ENCODE peak calls at places on chromosomes 6 and 20, in nine cellular contexts. E is stomach, J is heart left ventricle, S is right lobe of liver, L is esophagus muscularis mucosa, B is spleen, N is adrenal gland, T is suprapubic skin, F is sigmoid colon. K is an unnamed sample.

GRCh38 chr6:10584607-10585006 is 63.5 kb downstream of the GCNT2 start:
- DNase-seq in S (no peak), F (no peak), N (no peak), E (no peak), J (no peak), L (no peak), T (no peak), B (no peak), K (no peak)

GRCh38 chr6:12152023-12152960 is 137.9 kb upstream of the EDN1 start:
- DNase-seq in T (no peak), L (no peak), F (no peak), N (no peak), B (no peak), J (no peak), S (no peak), E (no peak), K (no peak)

GRCh38 chr20:10679269-10679668 is 5.5 kb upstream of the JAG1 start:
- DNase-seq in S (no peak), T (no peak), F (no peak), E (no peak), L (no peak), B (no peak), J (no peak), N (no peak), K (no peak)

GRCh38 chr20:60055740-60056139 is 97.5 kb downstream of the CDH26 start:
- DNase-seq in N (peak; percentile 58), E (peak; percentile 41), S (peak; percentile 67), T (no peak), L (no peak), B (peak; percentile 89), J (peak; percentile 68), F (peak; percentile 81), K (peak; percentile 39)

GRCh38 chr6:122749451-122750050 is 30.0 kb upstream of the FABP7 start:
- DNase-seq in N (no peak), F (no peak), J (no peak), T (no peak), E (no peak), B (no peak), L (no peak), S (no peak), K (no peak)

GRCh38 chr20:5675103-5676091 is 74.8 kb upstream of the SHLD1 start:
- DNase-seq in N (no peak), T (no peak), L (no peak), E (no peak), F (no peak), B (no peak), S (no peak), J (no peak), K (no peak)

GRCh38 chr6:114339706-114340105 is 3.1 kb downstream of the HS3ST5 start:
- DNase-seq in L (no peak), N (no peak), S (no peak), B (no peak), F (no peak), T (no peak), J (no peak), E (no peak), K (no peak)

GRCh38 chr6:33426590-33427563 is 7.0 kb downstream of the SYNGAP1 start:
- DNase-seq in J (no peak), S (no peak), B (no peak), N (no peak), F (no peak), L (no peak), E (no peak), T (no peak), K (no peak)

GRCh38 chr6:94049001-94049400 is 629.6 kb upstream of the EPHA7 start:
- DNase-seq in E (no peak), B (no peak), F (no peak), L (no peak), S (no peak), J (no peak), T (no peak), N (no peak), K (no peak)

GRCh38 chr20:44736170-44737021 is 9.3 kb upstream of the KCNK15 start:
- DNase-seq in E (peak; percentile 58), F (peak; percentile 88), T (no peak), J (peak; percentile 71), S (peak; percentile 79), N (peak; percentile 74), B (no peak), L (no peak), K (peak; percentile 56)

GRCh38 chr6:130615816-130616215 is 211.4 kb upstream of the SMLR1 start:
- DNase-seq in N (no peak), S (no peak), T (no peak), L (no peak), E (no peak), F (no peak), J (no peak), B (no peak), K (no peak)

GRCh38 chr20:17612975-17613327 is 43.1 kb downstream of the DSTN start:
- DNase-seq in E (no peak), B (no peak), F (no peak), L (peak; percentile 90), N (no peak), S (no peak), J (no peak), T (no peak), K (no peak)

GRCh38 chr6:130713144-130713543 is 114.1 kb upstream of the SMLR1 start:
- DNase-seq in T (no peak), J (no peak), F (no peak), L (no peak), N (no peak), E (no peak), S (no peak), B (no peak), K (no peak)

GRCh38 chr6:106119526-106119925 is 33.4 kb downstream of the PRDM1 start:
- DNase-seq in L (no peak), B (no peak), E (no peak), F (no peak), J (no peak), N (no peak), S (no peak), T (no peak), K (no peak)
- TF ChIP-seq CTCF in L (no peak), B (no peak), E (no peak), F (no peak), J (no peak), N (no peak), S (no peak), T (no peak), K (no peak)

GRCh38 chr6:35046098-35046497 is 95.0 kb downstream of the TCP11 start:
- DNase-seq in J (no peak), S (peak; percentile 20), L (no peak), F (no peak), E (no peak), B (no peak), T (no peak), N (no peak), K (no peak)
- H3K4me1 ChIP-seq in J (peaks cover 99% of the 10 kb centered on the region), S (no peaks in the 10 kb centered on the region), L (peaks cover 100% of the 10 kb centered on the region), F (peaks cover 100% of the 10 kb centered on the region), E (peaks cover 82% of the 10 kb centered on the region), B (peaks cover 75% of the 10 kb centered on the region), T (peaks cover 92% of the 10 kb centered on the region), N (peaks cover 98% of the 10 kb centered on the region), K (peaks cover 74% of the 10 kb centered on the region)

GRCh38 chr20:50929299-50930138 is 1.7 kb downstream of the ADNP start:
- DNase-seq in J (peak; percentile 92), N (peak; percentile 89), T (peak; percentile 95), E (peak; percentile 91), B (peak; percentile 95), F (peak; percentile 94), S (peak; percentile 83), L (peak; percentile 96), K (peak; percentile 67)
- TF ChIP-seq POLR2A in J (no peak), N (no peak), T (no peak), E (no peak), B (no peak), F (no peak), S (no peak), L (no peak), K (no peak)

GRCh38 chr6:100774681-100775080 is 106.4 kb downstream of the ASCC3 start:
- DNase-seq in B (no peak), S (no peak), E (no peak), T (no peak), L (no peak), J (no peak), N (no peak), F (no peak), K (no peak)

GRCh38 chr6:100780648-100781047 is 100.5 kb downstream of the ASCC3 start:
- DNase-seq in S (no peak), L (no peak), F (no peak), N (no peak), B (no peak), E (no peak), T (no peak), J (no peak), K (no peak)

GRCh38 chr6:100775667-100776066 is 105.5 kb downstream of the ASCC3 start:
- DNase-seq in F (no peak), N (no peak), E (no peak), T (no peak), L (no peak), J (no peak), S (no peak), B (no peak), K (no peak)
- TF ChIP-seq CTCF in F (no peak), N (no peak), E (no peak), T (no peak), L (peak; percentile 13), J (no peak), S (peak; percentile 26), B (no peak), K (no peak)

GRCh38 chr20:24567508-24567907 is 98.1 kb downstream of the SYNDIG1 start:
- DNase-seq in N (no peak), J (no peak), T (no peak), E (no peak), F (no peak), S (no peak), L (no peak), B (no peak), K (no peak)
- H3K4me1 ChIP-seq in N (no peaks in the 10 kb centered on the region), J (no peaks in the 10 kb centered on the region), T (no peaks in the 10 kb centered on the region), E (no peaks in the 10 kb centered on the region), F (no peaks in the 10 kb centered on the region), S (no peaks in the 10 kb centered on the region), L (no peaks in the 10 kb centered on the region), B (no peaks in the 10 kb centered on the region), K (no peaks in the 10 kb centered on the region)

DNA sequence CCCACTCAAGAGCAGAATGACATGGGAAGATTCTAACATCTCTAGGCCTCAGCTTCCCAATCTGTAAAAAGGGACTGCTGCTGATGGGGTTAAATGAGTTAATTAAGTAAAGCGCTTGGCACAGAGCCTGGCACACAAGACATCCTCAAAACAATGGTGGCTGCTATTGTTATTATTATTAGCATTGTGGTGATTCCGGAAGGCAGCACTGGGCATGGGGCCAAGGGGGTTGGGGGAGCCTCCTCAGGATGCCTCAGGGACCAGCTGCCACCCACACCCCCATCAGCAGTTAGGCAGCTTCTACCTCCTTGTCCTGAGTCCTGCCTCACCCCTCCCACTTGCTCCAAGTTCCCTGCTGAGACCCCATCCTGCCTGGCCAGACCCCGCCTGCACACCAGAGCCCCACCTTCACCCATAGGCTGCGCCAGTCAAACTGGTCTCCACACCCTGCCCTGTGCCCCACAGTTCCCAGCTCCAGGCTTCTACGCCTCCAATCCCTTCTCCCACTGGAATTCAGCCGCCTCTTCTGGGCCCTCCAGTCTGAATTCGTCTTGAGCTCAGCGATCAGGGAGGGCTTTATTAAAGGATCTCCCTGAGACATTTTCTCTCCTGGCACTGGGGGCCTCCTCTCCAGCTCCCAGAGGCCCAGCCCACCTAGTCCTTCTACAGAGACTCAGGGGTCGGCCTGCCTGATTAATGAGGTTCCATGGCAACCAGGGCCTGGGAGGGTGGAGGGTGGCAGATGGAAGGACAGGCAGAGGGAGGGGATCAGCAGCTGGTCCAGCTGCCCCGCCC is 1.5 kb downstream of the E2F1 start:
- DNase-seq in N (no peak), E (no peak), B (no peak), J (no peak), F (no peak), S (no peak), T (no peak), L (no peak), K (no peak)
- TF ChIP-seq POLR2A in N (no peak), E (no peak), B (no peak), J (no peak), F (no peak), S (no peak), T (no peak), L (no peak), K (no peak)